ENCODE peak calls at places on chromosomes 2 and 18, in four cellular contexts. P is SW480, A is aorta, B is H9. K is an unnamed sample.

GRCh38 chr2:16747706-16748105 is 82.1 kb upstream of the CYRIA start:
- DNase-seq in P (no peak), A (no peak), B (no peak), K (no peak)

GRCh38 chr18:48031641-48032040 is 101.2 kb upstream of the SMAD2 start:
- DNase-seq in P (no peak), A (no peak), B (no peak), K (no peak)

GRCh38 chr2:212539145-212539880 is 711 bp upstream of the ERBB4 start:
- DNase-seq in P (peak; percentile 43), A (peak; percentile 71), B (peak; percentile 88), K (no peak)

GRCh38 chr2:234308073-234308813 is 188.6 kb downstream of the ARL4C start:
- DNase-seq in P (no peak), A (no peak), B (no peak), K (no peak)

GRCh38 chr2:211329421-211329820 is 773.0 kb downstream of the CPS1 start:
- DNase-seq in P (no peak), A (no peak), B (no peak), K (no peak)

GRCh38 chr2:19474128-19474527 is 115.7 kb upstream of the OSR1 start:
- DNase-seq in P (peak; percentile 82), A (no peak), B (no peak), K (peak; percentile 9)

GRCh38 chr2:69192176-69192945 is 179.4 kb downstream of the ANTXR1 start:
- DNase-seq in P (peak; percentile 79), A (no peak), B (no peak), K (peak; percentile 22)

GRCh38 chr2:16318474-16319195 is 347.0 kb downstream of the CYRIA start:
- DNase-seq in P (peak; percentile 8), A (no peak), B (peak; percentile 47), K (no peak)

GRCh38 chr2:176742271-176742670 is 470.3 kb upstream of the HNRNPA3 start:
- DNase-seq in P (no peak), A (no peak), B (no peak), K (no peak)

GRCh38 chr18:35326695-35327387 is 17.4 kb downstream of the ZNF24 start:
- DNase-seq in P (no peak), A (no peak), B (no peak), K (no peak)

K was measured in HT-29.